ENCODE peak calls at places on chromosomes 11 and 22, in nine cellular contexts. O is cardiac muscle cell; U is neuronal stem cell; Y is body of pancreas; V is Peyer's patch; G is CD4-positive, CD25-positive, alpha-beta regulatory T cell; Q is mesenchymal stem cell; M is small intestine; K is tibial artery. A is an unnamed sample.

GRCh38 chr11:120432056-120433018 is 79.2 kb upstream of the GRIK4 start:
- DNase-seq in Q (peak; percentile 99), V (no peak), G (no peak), M (peak; percentile 83), K (no peak), U (no peak), Y (no peak), O (no peak), A (peak; percentile 26)

GRCh38 chr11:16609769-16610168 is 128.7 kb upstream of the C11orf58 start:
- DNase-seq in G (no peak), U (no peak), Y (no peak), Q (no peak), M (no peak), O (no peak), V (no peak), K (no peak), A (no peak)

GRCh38 chr11:86151188-86152005 is 82.5 kb upstream of the PICALM start:
- DNase-seq in Q (peak; percentile 40), K (peak; percentile 89), U (no peak), V (no peak), M (no peak), G (no peak), Y (peak; percentile 29), O (peak; percentile 27), A (no peak)

GRCh38 chr11:22792497-22792896 is 37.1 kb downstream of the SVIP start:
- DNase-seq in U (no peak), Q (peak; percentile 63), K (no peak), V (no peak), O (no peak), Y (no peak), G (no peak), M (peak; percentile 8), A (no peak)

GRCh38 chr22:23013612-23014011 is 56.7 kb upstream of the GNAZ start:
- DNase-seq in V (no peak), Q (no peak), M (no peak), Y (no peak), U (no peak), O (no peak), G (no peak), K (no peak), A (no peak)

GRCh38 chr11:75577198-75577597 is 15.1 kb downstream of the SERPINH1 start:
- DNase-seq in K (no peak), M (no peak), V (peak; percentile 69), Q (peak; percentile 40), G (peak; percentile 28), U (no peak), Y (peak; percentile 74), O (peak; percentile 55), A (peak; percentile 58)

GRCh38 chr11:103359221-103359620 is 250.0 kb downstream of the DYNC2H1 start:
- DNase-seq in G (no peak), U (no peak), Q (peak; percentile 23), M (no peak), V (no peak), Y (no peak), K (no peak), O (no peak), A (no peak)

GRCh38 chr11:1029686-1030085 is 6.8 kb downstream of the MUC6 start:
- DNase-seq in U (no peak), Q (no peak), V (no peak), K (no peak), O (no peak), Y (no peak), M (no peak), G (no peak), A (no peak)

GRCh38 chr11:27075192-27075591 is 34.6 kb downstream of the BBOX1 start:
- DNase-seq in G (no peak), U (no peak), O (no peak), Y (no peak), M (no peak), Q (peak; percentile 44), K (no peak), V (no peak), A (no peak)

GRCh38 chr11:57476883-57477506 is 16.7 kb downstream of the RTN4RL2 start:
- DNase-seq in G (no peak), Y (peak; percentile 71), Q (peak; percentile 36), U (no peak), V (peak; percentile 60), K (no peak), O (peak; percentile 39), M (peak; percentile 35), A (peak; percentile 67)

GRCh38 chr22:45154383-45154782 is 9.3 kb upstream of the NUP50 start:
- DNase-seq in M (peak; percentile 53), U (no peak), O (no peak), K (no peak), Y (no peak), Q (peak; percentile 86), V (no peak), G (no peak), A (no peak)

DNA sequence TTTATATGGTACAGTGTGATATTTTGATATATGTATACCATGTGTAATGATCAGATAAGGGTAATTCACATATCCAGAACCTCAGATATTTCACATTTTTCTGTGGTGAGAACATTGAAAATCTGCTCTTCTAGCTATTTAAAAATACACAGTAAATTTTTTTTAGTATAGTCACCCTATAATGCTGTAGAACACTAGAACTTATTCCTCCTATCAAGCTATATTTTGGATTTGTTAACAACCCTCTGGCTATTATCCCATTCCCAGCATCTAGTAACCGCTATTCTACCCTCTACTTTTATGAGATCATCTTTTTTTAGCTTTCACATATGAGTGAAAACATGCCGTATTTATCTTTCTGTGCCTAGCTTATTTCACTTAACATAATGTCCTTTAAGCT is 65.5 kb upstream of the SYT9 start:
- DNase-seq in U (no peak), Y (no peak), Q (peak; percentile 0), M (no peak), K (no peak), O (no peak), G (no peak), V (no peak), A (no peak)
- H3K4me1 ChIP-seq in U (no peaks in the 10 kb centered on the region), Y (no peaks in the 10 kb centered on the region), Q (no peaks in the 10 kb centered on the region), M (no peaks in the 10 kb centered on the region), K (no peaks in the 10 kb centered on the region), O (no peaks in the 10 kb centered on the region), G (no peaks in the 10 kb centered on the region), V (no peaks in the 10 kb centered on the region), A (no peaks in the 10 kb centered on the region)

GRCh38 chr22:24973867-24974266 is 21.4 kb downstream of the KIAA1671 start:
- DNase-seq in K (no peak), M (peak; percentile 99), O (no peak), G (no peak), U (no peak), V (peak; percentile 92), Q (no peak), Y (no peak), A (peak; percentile 93)
- H3K27ac ChIP-seq in K (no peak overlapping the region), M (peak overlapping the region; percentile 79), O (peak overlapping the region; percentile 57), G (no peak overlapping the region), U (no peak overlapping the region), V (no peak overlapping the region), Q (no peak overlapping the region), Y (no peak overlapping the region), A (peak overlapping the region; percentile 72)

GRCh38 chr11:64868904-64869570 is 9.4 kb downstream of the EHD1 start:
- DNase-seq in G (peak; percentile 54), Y (no peak), Q (peak; percentile 95), V (no peak), O (peak; percentile 65), K (peak; percentile 65), U (no peak), M (no peak), A (no peak)
- H3K4me1 ChIP-seq in G (peaks cover 96% of the 10 kb centered on the region), Y (peaks cover 21% of the 10 kb centered on the region), Q (peaks cover 68% of the 10 kb centered on the region), V (peaks cover 61% of the 10 kb centered on the region), O (peaks cover 64% of the 10 kb centered on the region), K (peaks cover 99% of the 10 kb centered on the region), U (peaks cover 23% of the 10 kb centered on the region), M (peaks cover 43% of the 10 kb centered on the region), A (peaks cover 49% of the 10 kb centered on the region)

DNA sequence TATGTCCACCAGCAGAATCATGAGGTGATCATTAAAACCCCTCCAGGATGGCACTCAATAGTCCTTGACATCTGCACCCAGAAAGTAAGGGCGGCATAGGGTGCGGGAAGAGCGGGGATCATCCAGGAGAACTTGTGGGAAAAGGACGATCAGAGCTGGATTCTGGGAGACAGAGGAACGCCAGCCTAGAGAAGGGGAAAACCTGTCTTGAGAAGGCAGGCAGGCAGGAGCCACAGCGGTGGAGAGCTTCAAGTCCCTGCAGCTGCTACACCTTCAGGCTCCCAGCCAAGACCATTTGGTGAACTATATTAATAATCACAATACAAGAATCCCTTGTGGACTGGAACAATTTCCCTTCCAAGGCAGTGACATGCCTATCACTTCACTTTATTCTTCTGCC is 134.3 kb downstream of the BUD13 start:
- DNase-seq in V (no peak), U (no peak), K (no peak), G (no peak), O (no peak), M (no peak), Q (no peak), Y (no peak), A (no peak)
- H3K27ac ChIP-seq in V (no peak overlapping the region), U (no peak overlapping the region), K (no peak overlapping the region), G (no peak overlapping the region), O (no peak overlapping the region), M (no peak overlapping the region), Q (no peak overlapping the region), Y (no peak overlapping the region), A (no peak overlapping the region)

GRCh38 chr22:37187891-37188761 is at the start of gene C1QTNF6:
- DNase-seq in O (peak; percentile 72), M (no peak), Q (peak; percentile 75), K (peak; percentile 65), U (peak; percentile 64), G (no peak), V (peak; percentile 46), Y (no peak), A (peak; percentile 65)
- H3K4me1 ChIP-seq in O (peaks cover 35% of the 10 kb centered on the region), M (peaks cover 11% of the 10 kb centered on the region), Q (peaks cover 17% of the 10 kb centered on the region), K (peaks cover 29% of the 10 kb centered on the region), U (peaks cover 10% of the 10 kb centered on the region), G (peaks cover 68% of the 10 kb centered on the region), V (peaks cover 9% of the 10 kb centered on the region), Y (peaks cover 22% of the 10 kb centered on the region), A (peaks cover 14% of the 10 kb centered on the region)

GRCh38 chr11:129620705-129621104 is 194.9 kb upstream of the TMEM45B start:
- DNase-seq in Y (no peak), U (no peak), O (no peak), Q (no peak), V (no peak), M (no peak), K (no peak), G (no peak), A (no peak)

GRCh38 chr11:129614256-129614944 is 201.2 kb upstream of the TMEM45B start:
- DNase-seq in Q (no peak), M (no peak), U (no peak), V (no peak), O (no peak), K (no peak), G (no peak), Y (no peak), A (no peak)

GRCh38 chr11:129613076-129613475 is 202.6 kb upstream of the TMEM45B start:
- DNase-seq in G (no peak), U (no peak), M (no peak), Y (no peak), O (no peak), V (no peak), K (no peak), Q (peak; percentile 45), A (no peak)

DNA sequence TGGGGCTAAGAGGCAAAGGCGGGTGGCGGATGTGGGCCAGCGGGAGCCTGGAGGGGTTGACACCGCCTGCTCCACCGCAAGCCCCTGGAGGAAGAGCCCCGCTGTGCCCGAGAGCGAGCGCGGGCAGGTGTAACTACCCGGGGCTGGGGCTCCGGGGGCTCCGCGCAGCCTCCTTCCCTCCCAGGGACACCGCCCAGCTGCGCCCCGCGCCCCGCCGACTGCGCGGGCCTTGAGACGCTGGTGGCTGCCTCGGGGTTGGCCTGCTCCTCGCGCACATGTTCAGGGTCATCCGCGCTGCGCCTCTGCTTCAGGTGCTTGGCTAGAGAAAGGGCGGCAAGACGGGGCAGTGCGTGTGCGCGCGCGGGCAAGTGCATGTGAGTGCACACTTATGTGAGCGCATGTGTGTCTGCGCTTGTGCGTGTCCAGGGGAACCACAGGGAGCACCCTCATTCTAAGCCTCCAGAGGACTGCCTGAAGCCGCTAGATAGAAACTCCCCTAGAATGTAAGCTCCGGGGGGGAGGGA is 197.5 kb upstream of the TMEM45B start:
- DNase-seq in M (no peak), G (no peak), V (no peak), O (no peak), K (no peak), U (no peak), Y (no peak), Q (no peak), A (no peak)
- H3K27ac ChIP-seq in M (no peak overlapping the region), G (no peak overlapping the region), V (no peak overlapping the region), O (no peak overlapping the region), K (no peak overlapping the region), U (no peak overlapping the region), Y (no peak overlapping the region), Q (no peak overlapping the region), A (no peak overlapping the region)

A was measured in colonic mucosa.